ENCODE peak calls at places on chromosomes 11 and 22, in five cellular contexts. D is HFF-Myc, U is HFFc6, A is tibial nerve, P is RWPE1. H is an unnamed sample.

GRCh38 chr11:62269654-62270278 is at the start of gene SCGB2A2:
- DNase-seq in D (no peak), U (no peak), A (no peak), P (peak; percentile 16), H (no peak)

GRCh38 chr11:418343-419247 is 3.8 kb upstream of the SIGIRR start:
- DNase-seq in D (no peak), U (no peak), A (no peak), P (no peak), H (no peak)

GRCh38 chr11:75896843-75897419 is 81.9 kb downstream of the UVRAG start:
- DNase-seq in D (peak; percentile 21), U (peak; percentile 49), A (no peak), P (peak; percentile 31), H (peak; percentile 37)

GRCh38 chr11:587978-588380 is 11.7 kb downstream of the PHRF1 start:
- DNase-seq in D (no peak), U (peak; percentile 55), A (no peak), P (no peak), H (no peak)

GRCh38 chr22:44204937-44205712 is 24.4 kb downstream of the PARVG start:
- DNase-seq in D (no peak), U (no peak), A (no peak), P (no peak), H (no peak)

GRCh38 chr11:119641991-119642745 is 86.8 kb downstream of the NECTIN1 start:
- DNase-seq in D (peak; percentile 9), U (peak; percentile 22), A (no peak), P (peak; percentile 52), H (no peak)

GRCh38 chr11:12122083-12122482 is 11.7 kb downstream of the MICAL2 start:
- DNase-seq in D (no peak), U (no peak), A (no peak), P (peak; percentile 22), H (no peak)

GRCh38 chr11:43866520-43866919 is 14.1 kb upstream of the ALKBH3 start:
- DNase-seq in D (no peak), U (peak; percentile 11), A (no peak), P (no peak), H (no peak)

GRCh38 chr11:69450064-69450856 is 31.2 kb upstream of the LINC01488 start:
- DNase-seq in D (no peak), U (no peak), A (no peak), P (no peak), H (no peak)

GRCh38 chr11:5922749-5923426 is 19.2 kb upstream of the OR56A3 start:
- DNase-seq in D (no peak), U (no peak), A (no peak), P (peak; percentile 10), H (no peak)

GRCh38 chr11:69985654-69986420 is 92.3 kb upstream of the ANO1 start:
- DNase-seq in D (no peak), U (no peak), A (no peak), P (no peak), H (no peak)

GRCh38 chr11:118883004-118883367 is 706 bp upstream of the CXCR5 start:
- DNase-seq in D (no peak), U (no peak), A (no peak), P (no peak), H (no peak)

GRCh38 chr22:22397292-22397870 is 111.2 kb downstream of the ZNF280B start:
- DNase-seq in D (no peak), U (peak; percentile 70), A (peak; percentile 36), P (no peak), H (no peak)

GRCh38 chr11:111353776-111354600 is 25.1 kb downstream of the POU2AF1 start:
- DNase-seq in D (no peak), U (no peak), A (no peak), P (no peak), H (no peak)

GRCh38 chr11:126339866-126340434 is 15.5 kb upstream of the ST3GAL4 start:
- DNase-seq in D (no peak), U (no peak), A (peak; percentile 73), P (no peak), H (no peak)

GRCh38 chr11:85182437-85183109 is 444.6 kb downstream of the DLG2 start:
- DNase-seq in D (peak; percentile 0), U (no peak), A (no peak), P (no peak), H (peak; percentile 6)

GRCh38 chr11:33753304-33753703 is 17.1 kb upstream of the CD59 start:
- DNase-seq in D (no peak), U (peak; percentile 71), A (no peak), P (no peak), H (peak; percentile 78)

GRCh38 chr11:35334385-35335090 is 84.8 kb downstream of the SLC1A2 start:
- DNase-seq in D (no peak), U (no peak), A (no peak), P (no peak), H (no peak)

GRCh38 chr22:48167238-48167637 is 1404.8 kb downstream of the TBC1D22A start:
- DNase-seq in D (no peak), U (no peak), A (no peak), P (no peak), H (no peak)

GRCh38 chr11:116893437-116893836 is 56.0 kb upstream of the APOA1 start:
- DNase-seq in D (no peak), U (no peak), A (no peak), P (no peak), H (no peak)

GRCh38 chr11:116893906-116894305 is 56.5 kb upstream of the APOA1 start:
- DNase-seq in D (no peak), U (no peak), A (no peak), P (no peak), H (no peak)

GRCh38 chr11:116892374-116892773 is 55.0 kb upstream of the APOA1 start:
- DNase-seq in D (no peak), U (no peak), A (no peak), P (no peak), H (no peak)

GRCh38 chr11:116896211-116896610 is 58.8 kb upstream of the APOA1 start:
- DNase-seq in D (no peak), U (no peak), A (no peak), P (no peak), H (no peak)

GRCh38 chr11:116895053-116895757 is 57.8 kb upstream of the APOA1 start:
- DNase-seq in D (no peak), U (no peak), A (peak; percentile 27), P (no peak), H (no peak)
- TF ChIP-seq CTCF in D (peak; percentile 37), U (peak; percentile 61), A (peak; percentile 27), P (no peak), H (peak; percentile 60)

GRCh38 chr11:68271023-68271780 is 571 bp downstream of the C11orf24 start:
- DNase-seq in D (peak; percentile 51), U (peak; percentile 72), A (no peak), P (peak; percentile 90), H (peak; percentile 57)
- TF ChIP-seq CTCF in D (peak; percentile 53), U (peak; percentile 71), A (peak; percentile 43), P (peak; percentile 56), H (peak; percentile 62)

DNA sequence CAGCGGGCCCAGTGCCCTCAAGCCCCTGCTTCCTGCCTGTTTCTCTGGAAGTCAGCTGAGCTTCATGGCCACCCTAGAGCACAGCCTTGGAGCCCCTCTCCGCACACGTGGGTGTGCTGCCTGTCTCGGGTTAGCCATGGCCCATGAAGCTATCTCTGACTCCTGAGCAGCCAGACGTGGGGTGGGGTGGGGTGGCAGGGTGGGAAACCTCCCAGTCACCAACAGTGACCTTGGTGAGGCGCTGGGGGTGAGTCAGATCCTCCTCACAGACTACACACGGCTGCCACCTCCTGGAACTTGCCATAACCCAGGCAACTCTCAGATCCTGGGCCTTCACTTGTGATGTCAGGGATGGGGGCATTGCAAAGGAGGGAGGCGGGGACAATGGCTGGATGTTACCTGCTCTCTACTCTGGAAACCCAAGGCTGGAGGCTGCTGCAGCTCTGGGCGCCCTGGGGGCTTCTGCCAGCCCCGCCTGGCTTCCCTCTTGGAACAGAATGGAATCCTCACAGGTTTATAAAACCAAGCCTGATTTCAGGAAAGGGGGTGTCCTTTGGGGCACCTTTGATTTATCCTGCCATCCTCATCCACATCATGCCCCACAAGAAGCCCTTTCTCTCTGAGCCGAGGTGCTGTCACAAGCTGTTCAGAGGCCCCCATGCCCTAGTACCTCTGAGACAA is 88.4 kb downstream of the SNX19 start:
- DNase-seq in D (peak; percentile 59), U (peak; percentile 72), A (peak; percentile 38), P (peak; percentile 68), H (no peak)
- TF ChIP-seq CTCF in D (peak; percentile 69), U (peak; percentile 82), A (peak; percentile 48), P (peak; percentile 36), H (peak; percentile 65)

GRCh38 chr22:25966448-25966913 is 202.8 kb upstream of the SEZ6L start:
- DNase-seq in D (no peak), U (no peak), A (no peak), P (no peak), H (no peak)
- TF ChIP-seq CTCF in D (no peak), U (no peak), A (no peak), P (no peak), H (no peak)

GRCh38 chr11:94897330-94897768 is 76.0 kb downstream of the CWC15 start:
- DNase-seq in D (peak; percentile 32), U (peak; percentile 21), A (peak; percentile 53), P (peak; percentile 48), H (peak; percentile 36)
- TF ChIP-seq CTCF in D (peak; percentile 92), U (peak; percentile 97), A (peak; percentile 78), P (peak; percentile 89), H (peak; percentile 90)

GRCh38 chr22:35684270-35684700 is 33.4 kb upstream of the APOL5 start:
- DNase-seq in D (no peak), U (peak; percentile 20), A (no peak), P (no peak), H (no peak)
- TF ChIP-seq CTCF in D (peak; percentile 41), U (peak; percentile 24), A (no peak), P (no peak), H (peak; percentile 29)

GRCh38 chr11:4919250-4919649 is at the start of gene OR51G2:
- DNase-seq in D (no peak), U (no peak), A (no peak), P (no peak), H (no peak)

GRCh38 chr11:4922304-4922703 is 1.8 kb downstream of the OR51G1 start:
- DNase-seq in D (no peak), U (no peak), A (no peak), P (no peak), H (no peak)

GRCh38 chr11:4921796-4922195 is 2.3 kb downstream of the OR51G1 start:
- DNase-seq in D (no peak), U (no peak), A (no peak), P (no peak), H (no peak)

DNA sequence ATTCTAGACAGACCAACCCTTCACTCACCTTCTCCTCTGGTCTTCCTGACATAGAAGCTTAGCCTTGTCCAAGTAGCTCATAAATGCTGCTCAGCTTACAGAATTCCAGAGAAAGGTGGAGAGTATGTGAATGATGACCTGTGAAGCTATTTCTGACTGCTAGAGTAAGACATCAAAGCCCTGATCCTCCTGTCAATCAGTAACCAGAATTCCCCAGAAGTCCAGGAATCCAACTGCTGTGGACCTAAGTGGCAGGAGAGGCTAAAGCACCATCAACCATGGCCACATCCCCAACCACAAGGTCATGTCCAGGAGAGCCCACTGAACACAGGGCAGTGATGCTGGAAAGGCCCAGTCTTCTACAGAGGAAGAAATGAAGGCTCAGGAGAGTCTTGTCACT is 2.6 kb downstream of the OR51G2 start:
- DNase-seq in D (no peak), U (no peak), A (no peak), P (no peak), H (no peak)
- TF ChIP-seq CTCF in D (no peak), U (no peak), A (no peak), P (no peak), H (no peak)

H was measured in astrocyte of the cerebellum.